ENCODE peak calls at places on chromosomes 1 and 21, in six cellular contexts. J, K, L, P, C and M are unnamed samples.

GRCh38 chr1:92376345-92376744 is 77.5 kb downstream of the RPAP2 start:
- DNase-seq in L (no peak), P (no peak), K (no peak), J (no peak), C (no peak), M (no peak)

GRCh38 chr1:227388771-227389170 is 70.5 kb upstream of the CDC42BPA start:
- DNase-seq in P (no peak), J (no peak), L (no peak), K (no peak), C (no peak), M (no peak)

GRCh38 chr1:100322436-100323211 is 29.7 kb upstream of the CDC14A start:
- DNase-seq in J (no peak), L (peak; percentile 31), C (no peak), P (no peak), K (no peak), M (no peak)

GRCh38 chr1:212699104-212699838 is 369 bp downstream of the BATF3 start:
- DNase-seq in P (peak; percentile 60), J (peak; percentile 75), C (peak; percentile 52), K (peak; percentile 37), L (peak; percentile 80), M (no peak)

GRCh38 chr21:41254090-41254700 is 62.4 kb upstream of the FAM3B start:
- DNase-seq in P (no peak), L (no peak), K (no peak), J (no peak), C (no peak), M (no peak)

GRCh38 chr1:89604414-89604735 is 28.5 kb upstream of the LRRC8C start:
- DNase-seq in L (no peak), P (no peak), J (no peak), C (no peak), K (no peak), M (no peak)

GRCh38 chr1:198530964-198531363 is 9.5 kb downstream of the ATP6V1G3 start:
- DNase-seq in J (peak; percentile 100), P (no peak), C (no peak), L (no peak), K (no peak), M (no peak)

GRCh38 chr1:65253800-65254319 is 55.5 kb upstream of the DNAJC6 start:
- DNase-seq in K (no peak), P (no peak), J (no peak), L (no peak), C (no peak), M (no peak)

GRCh38 chr1:206839006-206839560 is 26.3 kb upstream of the IL20 start:
- DNase-seq in J (no peak), P (no peak), C (no peak), K (no peak), L (no peak), M (no peak)

GRCh38 chr1:98398092-98398491 is 263.4 kb upstream of the SNX7 start:
- DNase-seq in J (no peak), K (no peak), L (no peak), C (no peak), P (no peak), M (no peak)

GRCh38 chr1:214846276-214846675 is 236.3 kb upstream of the KCNK2 start:
- DNase-seq in K (no peak), P (no peak), C (no peak), J (no peak), L (no peak), M (no peak)

GRCh38 chr1:93774707-93775106 is 93.1 kb upstream of the BCAR3 start:
- DNase-seq in C (no peak), L (no peak), K (no peak), P (no peak), J (no peak), M (no peak)

GRCh38 chr1:45913183-45913924 is 109.9 kb downstream of the MAST2 start:
- DNase-seq in K (peak; percentile 22), J (no peak), C (peak; percentile 79), P (peak; percentile 92), L (peak; percentile 94), M (no peak)

GRCh38 chr21:28516011-28516410 is 476.7 kb downstream of the LTN1 start:
- DNase-seq in K (no peak), C (no peak), J (no peak), L (no peak), P (no peak), M (no peak)

GRCh38 chr1:172343246-172344099 is 77.0 kb upstream of the C1orf105 start:
- DNase-seq in J (no peak), C (no peak), L (peak; percentile 87), P (no peak), K (no peak), M (no peak)

GRCh38 chr1:2968471-2968881 is 52.8 kb upstream of the ACTRT2 start:
- DNase-seq in J (no peak), K (no peak), P (no peak), C (no peak), L (no peak), M (no peak)

GRCh38 chr1:151199860-151200581 is 1.7 kb downstream of the PIP5K1A start:
- DNase-seq in J (no peak), K (no peak), L (peak; percentile 84), P (peak; percentile 56), C (no peak), M (peak; percentile 74)

GRCh38 chr1:86687595-86687994 is 16.8 kb upstream of the SH3GLB1 start:
- DNase-seq in L (peak; percentile 22), K (no peak), C (no peak), J (no peak), P (no peak), M (no peak)

GRCh38 chr1:180962178-180962577 is 49.5 kb downstream of the KIAA1614 start:
- DNase-seq in P (no peak), L (no peak), K (no peak), J (peak; percentile 85), C (peak; percentile 35), M (no peak)

GRCh38 chr1:153438599-153438998 is 21.9 kb downstream of the S100A7 start:
- DNase-seq in J (no peak), L (no peak), P (no peak), C (no peak), K (no peak), M (no peak)

GRCh38 chr1:5888606-5889211 is 103.5 kb downstream of the NPHP4 start:
- DNase-seq in P (no peak), C (no peak), K (no peak), J (no peak), L (peak; percentile 15), M (no peak)

GRCh38 chr1:178724734-178725602 is at the start of gene RALGPS2:
- DNase-seq in J (peak; percentile 77), L (peak; percentile 91), K (peak; percentile 73), P (peak; percentile 65), C (peak; percentile 80), M (peak; percentile 15)

GRCh38 chr1:8873506-8874229 is 4.8 kb downstream of the ENO1 start:
- DNase-seq in C (peak; percentile 87), K (peak; percentile 44), J (no peak), L (peak; percentile 99), P (peak; percentile 96), M (peak; percentile 93)

GRCh38 chr1:205458777-205459566 is 3.1 kb upstream of the BLACAT1 start:
- DNase-seq in K (no peak), J (no peak), L (peak; percentile 74), C (no peak), P (no peak), M (no peak)

GRCh38 chr1:169107673-169108160 is 1.2 kb downstream of the ATP1B1 start:
- DNase-seq in C (no peak), L (peak; percentile 56), K (no peak), P (peak; percentile 78), J (no peak), M (no peak)

GRCh38 chr1:228286505-228287417 is 78.9 kb downstream of the OBSCN start:
- DNase-seq in J (no peak), L (no peak), C (peak; percentile 3), P (no peak), K (peak; percentile 10), M (peak; percentile 72)

GRCh38 chr1:53810497-53810896 is 27.6 kb downstream of the NDC1 start:
- DNase-seq in L (no peak), K (no peak), P (no peak), J (no peak), C (no peak), M (no peak)